ENCODE peak calls at places on chromosomes 3 and 15, in four cellular contexts. F, H, M and C are unnamed samples.

GRCh38 chr15:81887913-81888312 is 157.9 kb downstream of the MEX3B start:
- DNase-seq in F (no peak), M (no peak), H (no peak), C (no peak)

GRCh38 chr3:42277676-42278075 is 11.7 kb upstream of the CCK start:
- DNase-seq in M (no peak), H (no peak), F (no peak), C (no peak)

GRCh38 chr3:39936848-39937247 is 127.4 kb downstream of the MYRIP start:
- DNase-seq in F (no peak), H (no peak), M (no peak), C (no peak)

GRCh38 chr15:33956397-33956796 is 11.9 kb upstream of the CHRM5 start:
- DNase-seq in H (peak; percentile 15), M (no peak), F (no peak), C (no peak)

GRCh38 chr3:12224181-12225147 is 64.4 kb upstream of the PPARG start:
- DNase-seq in H (no peak), F (no peak), M (no peak), C (no peak)

GRCh38 chr3:188198001-188198400 is 44.0 kb downstream of the LPP start:
- DNase-seq in M (no peak), F (no peak), H (no peak), C (no peak)

GRCh38 chr3:105424412-105425152 is 57.9 kb downstream of the ALCAM start:
- DNase-seq in M (no peak), F (no peak), H (no peak), C (no peak)

GRCh38 chr3:61954097-61954528 is 392.7 kb downstream of the PTPRG start:
- DNase-seq in H (no peak), F (no peak), M (no peak), C (no peak)

GRCh38 chr3:30934208-30934550 is 39.7 kb upstream of the GADL1 start:
- DNase-seq in F (no peak), M (no peak), H (peak; percentile 42), C (no peak)

GRCh38 chr3:159620873-159621272 is 367.8 kb upstream of the IL12A start:
- DNase-seq in H (no peak), F (no peak), M (no peak), C (no peak)

GRCh38 chr3:126109860-126110235 is 25.9 kb upstream of the SLC41A3 start:
- DNase-seq in F (no peak), M (no peak), H (no peak), C (no peak)

GRCh38 chr3:124097362-124098120 is 105.6 kb upstream of the ROPN1 start:
- DNase-seq in M (no peak), F (no peak), H (no peak), C (no peak)

GRCh38 chr3:11120091-11120845 is 34.0 kb upstream of the HRH1 start:
- DNase-seq in M (no peak), H (no peak), F (no peak), C (no peak)

GRCh38 chr3:46960081-46960701 is 16.4 kb downstream of the CCDC12 start:
- DNase-seq in M (no peak), F (no peak), H (no peak), C (no peak)

GRCh38 chr15:51093488-51093864 is 1.2 kb downstream of the TNFAIP8L3 start:
- DNase-seq in M (no peak), H (no peak), F (no peak), C (no peak)

GRCh38 chr3:12782172-12782815 is 14.2 kb upstream of the CAND2 start:
- DNase-seq in M (no peak), F (no peak), H (peak; percentile 82), C (no peak)

GRCh38 chr3:1448443-1448842 is 355.6 kb downstream of the CNTN6 start:
- DNase-seq in H (no peak), F (no peak), M (no peak), C (no peak)

GRCh38 chr3:196638922-196639516 is 475 bp upstream of the NRROS start:
- DNase-seq in M (no peak), F (no peak), H (no peak), C (no peak)

GRCh38 chr15:78977091-78977571 is 32.3 kb upstream of the CTSH start:
- DNase-seq in H (no peak), M (peak; percentile 91), F (no peak), C (peak; percentile 64)

GRCh38 chr3:133859381-133860245 is 36.1 kb downstream of the RAB6B start:
- DNase-seq in H (peak; percentile 35), M (no peak), F (no peak), C (no peak)

GRCh38 chr3:112005091-112005672 is 6.5 kb downstream of the TAGLN3 start:
- DNase-seq in F (no peak), H (no peak), M (no peak), C (no peak)

GRCh38 chr15:65981837-65982696 is 112.8 kb downstream of the RAB11A start:
- DNase-seq in H (peak; percentile 24), F (no peak), M (no peak), C (peak; percentile 74)

GRCh38 chr3:189593581-189593980 is 37.6 kb upstream of the TP63 start:
- DNase-seq in M (no peak), F (no peak), H (no peak), C (no peak)

GRCh38 chr3:95609411-95609810 is 1205.0 kb upstream of the EPHA6 start:
- DNase-seq in H (no peak), M (no peak), F (no peak), C (no peak)

GRCh38 chr3:189277711-189278110 is 105.9 kb downstream of the TPRG1 start:
- DNase-seq in H (no peak), F (no peak), M (no peak), C (no peak)

GRCh38 chr3:121698914-121699313 is 38.2 kb upstream of the HCLS1 start:
- DNase-seq in F (no peak), M (no peak), H (no peak), C (no peak)

GRCh38 chr3:37545479-37545878 is 316.2 kb upstream of the CTDSPL start:
- DNase-seq in F (no peak), H (peak; percentile 65), M (no peak), C (no peak)

DNA sequence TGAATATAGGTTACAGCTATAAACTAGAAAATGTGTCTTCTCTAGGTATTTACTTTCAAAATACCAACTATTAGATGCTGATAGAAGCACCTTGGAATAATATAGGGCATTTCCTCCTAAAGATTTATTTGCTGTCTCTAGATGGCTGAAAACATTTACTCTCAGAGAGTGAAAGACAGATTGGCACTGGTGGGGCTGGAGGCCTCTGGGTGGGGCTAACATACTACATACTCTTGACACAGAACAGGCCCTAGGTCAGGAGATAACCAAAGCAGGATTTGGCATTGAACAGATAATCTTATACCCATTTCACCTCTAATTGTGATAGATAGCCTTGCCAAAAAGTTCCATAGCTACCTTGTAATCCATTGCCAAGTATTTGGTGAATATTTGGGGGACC is 253.3 kb upstream of the TBC1D5 start:
- DNase-seq in M (no peak), F (no peak), H (no peak), C (no peak)
- TF ChIP-seq SPI1 in M (no peak), F (no peak), H (no peak), C (no peak)

DNA sequence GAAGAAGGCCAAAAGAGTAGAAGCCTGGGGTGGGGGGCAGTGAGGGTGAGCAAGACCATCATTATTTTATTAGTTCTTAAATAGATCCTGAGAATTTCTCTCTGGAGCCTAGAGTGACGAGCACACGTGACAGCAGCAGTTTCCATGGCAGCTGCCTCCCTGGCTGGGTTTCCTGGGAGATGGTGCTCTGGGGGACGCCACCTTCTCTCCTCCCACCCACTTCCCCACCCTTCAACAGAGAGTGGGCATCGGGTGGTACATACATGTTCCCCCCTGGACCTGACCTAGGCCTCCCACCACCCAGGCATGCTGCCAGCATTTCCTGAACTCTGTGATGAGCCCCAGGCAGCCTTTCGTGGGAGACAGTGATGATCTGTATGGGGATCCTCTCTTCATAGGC is 12.9 kb downstream of the CELF6 start:
- DNase-seq in H (no peak), F (no peak), M (no peak), C (no peak)
- TF ChIP-seq SPI1 in H (no peak), F (no peak), M (no peak), C (no peak)

GRCh38 chr3:50183755-50184154 is 7.7 kb upstream of the GNAT1 start:
- DNase-seq in M (no peak), F (no peak), H (no peak), C (no peak)

GRCh38 chr3:50185230-50185629 is 6.2 kb upstream of the GNAT1 start:
- DNase-seq in M (no peak), F (no peak), H (no peak), C (no peak)

GRCh38 chr3:50181985-50182384 is 9.4 kb upstream of the GNAT1 start:
- DNase-seq in F (no peak), H (no peak), M (no peak), C (no peak)

GRCh38 chr3:50184242-50184978 is 7.0 kb upstream of the GNAT1 start:
- DNase-seq in M (no peak), H (no peak), F (no peak), C (no peak)

GRCh38 chr3:50182533-50183099 is 8.8 kb upstream of the GNAT1 start:
- DNase-seq in H (no peak), F (no peak), M (no peak), C (no peak)
- TF ChIP-seq SPI1 in H (no peak), F (no peak), M (no peak), C (no peak)

DNA sequence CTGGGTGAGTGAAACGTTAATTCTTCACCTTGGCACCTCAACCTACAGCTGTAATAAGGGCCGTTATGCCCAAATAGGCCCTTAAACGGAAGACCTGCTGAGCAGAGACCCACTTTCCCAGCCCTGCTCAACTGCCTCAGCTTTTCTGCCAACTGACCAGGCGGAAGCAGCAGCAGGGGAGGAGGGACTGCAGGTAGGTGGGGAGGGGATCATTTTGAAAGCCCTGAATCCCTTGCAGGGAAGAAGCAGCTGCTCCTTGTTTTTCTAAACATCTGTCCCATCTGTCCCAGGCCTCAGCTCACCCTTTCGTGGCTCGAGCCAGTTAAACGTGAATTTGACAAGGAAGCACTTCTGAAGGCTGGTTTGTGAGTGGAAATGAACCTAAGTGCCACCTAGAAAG is 979 bp upstream of the CMC1 start:
- DNase-seq in F (no peak), H (peak; percentile 12), M (no peak), C (no peak)
- TF ChIP-seq SPI1 in F (no peak), H (no peak), M (no peak), C (no peak)

DNA sequence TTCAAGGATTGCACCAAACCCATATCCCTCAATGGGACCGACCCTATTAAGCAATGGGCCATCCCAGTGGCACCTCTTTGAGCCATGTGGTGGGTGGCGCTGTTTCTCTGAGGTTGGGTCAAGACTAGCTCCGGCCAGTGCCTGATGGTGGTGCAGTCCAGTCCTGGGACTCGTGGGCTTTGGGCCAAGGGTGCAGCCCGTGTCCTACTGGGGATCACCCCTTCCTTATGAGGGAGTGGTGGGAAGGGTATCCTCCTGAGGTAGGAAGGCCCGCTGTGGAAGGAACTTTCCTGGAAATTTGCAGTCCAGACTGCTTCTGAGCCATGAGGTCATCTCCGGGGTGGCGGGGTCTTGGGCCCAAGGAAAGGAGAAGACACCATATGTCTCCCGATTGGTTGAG is 231.6 kb downstream of the SNRPN start:
- DNase-seq in M (no peak), F (no peak), H (no peak), C (no peak)
- TF ChIP-seq SPI1 in M (no peak), F (no peak), H (no peak), C (no peak)